ENCODE peak calls at places on chromosomes 13 and 19, in eight cellular contexts. S is hepatic stellate cell; I is BJ; Z is stimulated activated CD4-positive, alpha-beta T cell treated with anti-CD3 and anti-CD28 coated beads, Interleukin-1b, Interleukin-23, amount 100 ng/mL, for 1 hour; L is sigmoid colon; A is colonic mucosa; H is adrenal gland; Q is activated T-helper 2 cell treated with anti-CD3 and anti-CD28 coated beads, Interferon-gamma antibody, Interleukin-2, Interleukin-4, amounts not matched to agents 10 μg/mL and 5 μg/mL and 100 μg/mL, durations not matched to agents 14 hours and 24 hours and 36 hours. N is an unnamed sample.

GRCh38 chr13:93248627-93249047 is 22.0 kb downstream of the GPC6 start:
- DNase-seq in S (no peak), I (no peak), Z (no peak), L (no peak), A (no peak), H (peak), Q (no peak), N (no peak)

GRCh38 chr19:6772028-6772865 is at the start of gene VAV1:
- DNase-seq in S (no peak), I (no peak), Z (peak), L (no peak), A (peak), H (no peak), Q (peak), N (no peak)

GRCh38 chr19:46288896-46289588 is 7.8 kb upstream of the HIF3A start:
- DNase-seq in S (peak), I (peak), Z (no peak), L (peak), A (no peak), H (peak), Q (no peak), N (peak)

GRCh38 chr19:3637621-3638020 is 11.0 kb upstream of the CACTIN start:
- DNase-seq in S (no peak), I (no peak), Z (no peak), L (no peak), A (no peak), H (no peak), Q (no peak), N (no peak)

GRCh38 chr13:80362488-80362887 is 21.6 kb upstream of the SPRY2 start:
- DNase-seq in S (no peak), I (no peak), Z (no peak), L (no peak), A (peak), H (no peak), Q (no peak), N (no peak)

GRCh38 chr19:9645466-9645865 is 24.4 kb upstream of the ZNF561 start:
- DNase-seq in S (no peak), I (no peak), Z (no peak), L (no peak), A (no peak), H (no peak), Q (no peak), N (no peak)

GRCh38 chr19:46474211-46474610 is 2.8 kb upstream of the PNMA8A start:
- DNase-seq in S (no peak), I (no peak), Z (no peak), L (no peak), A (no peak), H (no peak), Q (no peak), N (no peak)

GRCh38 chr13:98451676-98452105 is 125.2 kb downstream of the STK24 start:
- DNase-seq in S (no peak), I (no peak), Z (no peak), L (peak), A (no peak), H (no peak), Q (no peak), N (no peak)

GRCh38 chr13:41802684-41803554 is 158.0 kb downstream of the VWA8 start:
- DNase-seq in S (no peak), I (peak), Z (no peak), L (no peak), A (no peak), H (no peak), Q (no peak), N (no peak)

GRCh38 chr19:35858311-35858710 is 1.6 kb downstream of the KIRREL2 start:
- DNase-seq in S (no peak), I (no peak), Z (no peak), L (no peak), A (no peak), H (no peak), Q (no peak), N (no peak)

GRCh38 chr13:64239372-64239771 is 2823.7 kb upstream of the PCDH20 start:
- DNase-seq in S (peak), I (peak), Z (no peak), L (no peak), A (no peak), H (no peak), Q (no peak), N (peak)

GRCh38 chr13:39766464-39767167 is 111.2 kb downstream of the COG6 start:
- DNase-seq in S (no peak), I (no peak), Z (no peak), L (no peak), A (no peak), H (no peak), Q (no peak), N (no peak)

GRCh38 chr13:78241278-78241919 is 322.8 kb upstream of the EDNRB start:
- DNase-seq in S (peak), I (no peak), Z (no peak), L (no peak), A (peak), H (peak), Q (no peak), N (peak)

GRCh38 chr19:2423913-2424685 is 3.3 kb downstream of the TIMM13 start:
- DNase-seq in S (no peak), I (no peak), Z (no peak), L (no peak), A (no peak), H (no peak), Q (no peak), N (no peak)

GRCh38 chr13:93982189-93982918 is 497.1 kb downstream of the DCT start:
- DNase-seq in S (no peak), I (no peak), Z (no peak), L (no peak), A (no peak), H (no peak), Q (no peak), N (no peak)

GRCh38 chr19:14434157-14434501 is 1.0 kb downstream of the PKN1 start:
- DNase-seq in S (no peak), I (no peak), Z (no peak), L (no peak), A (peak), H (peak), Q (no peak), N (peak)

GRCh38 chr13:27578121-27579030 is 42.0 kb downstream of the LNX2 start:
- DNase-seq in S (peak), I (no peak), Z (no peak), L (no peak), A (no peak), H (no peak), Q (no peak), N (peak)

GRCh38 chr19:19628499-19629134 is 597 bp upstream of the LPAR2 start:
- DNase-seq in S (no peak), I (no peak), Z (no peak), L (no peak), A (peak), H (peak), Q (no peak), N (peak)

GRCh38 chr13:43626994-43627393 is 159.8 kb downstream of the ENOX1 start:
- DNase-seq in S (no peak), I (no peak), Z (no peak), L (no peak), A (no peak), H (no peak), Q (no peak), N (no peak)

GRCh38 chr13:102800145-102801041 is 1.5 kb downstream of the BIVM start:
- DNase-seq in S (peak), I (no peak), Z (peak), L (peak), A (peak), H (peak), Q (peak), N (peak)

GRCh38 chr19:46783670-46784069 is 4.7 kb downstream of the SLC1A5 start:
- DNase-seq in S (no peak), I (no peak), Z (no peak), L (no peak), A (no peak), H (no peak), Q (no peak), N (no peak)

GRCh38 chr13:99505814-99506269 is 4.6 kb downstream of the TM9SF2 start:
- DNase-seq in S (peak), I (no peak), Z (no peak), L (no peak), A (no peak), H (no peak), Q (no peak), N (peak)

GRCh38 chr19:7679017-7679720 is 1.5 kb upstream of the TRAPPC5 start:
- DNase-seq in S (no peak), I (no peak), Z (peak), L (no peak), A (no peak), H (peak), Q (peak), N (no peak)

GRCh38 chr13:50353651-50354415 is 338.6 kb downstream of the KCNRG start:
- DNase-seq in S (no peak), I (no peak), Z (no peak), L (no peak), A (no peak), H (no peak), Q (no peak), N (no peak)

GRCh38 chr19:34888091-34888490 is 38.6 kb upstream of the ZNF30 start:
- DNase-seq in S (no peak), I (no peak), Z (no peak), L (no peak), A (no peak), H (no peak), Q (no peak), N (no peak)

GRCh38 chr13:93956416-93956815 is 523.1 kb downstream of the DCT start:
- DNase-seq in S (no peak), I (no peak), Z (no peak), L (no peak), A (no peak), H (no peak), Q (no peak), N (no peak)

GRCh38 chr19:23093832-23094231 is 23.0 kb upstream of the ZNF730 start:
- DNase-seq in S (no peak), I (no peak), Z (no peak), L (no peak), A (no peak), H (no peak), Q (no peak), N (no peak)

GRCh38 chr13:32840840-32841713 is 175.1 kb upstream of the KL start:
- DNase-seq in S (no peak), I (no peak), Z (no peak), L (no peak), A (no peak), H (no peak), Q (no peak), N (no peak)

GRCh38 chr19:3575260-3575741 is 2.6 kb downstream of the HMG20B start:
- DNase-seq in S (no peak), I (no peak), Z (no peak), L (no peak), A (peak), H (no peak), Q (no peak), N (no peak)

GRCh38 chr19:12723643-12724426 is at the start of gene TNPO2:
- DNase-seq in S (peak), I (no peak), Z (no peak), L (peak), A (peak), H (peak), Q (peak), N (peak)

GRCh38 chr13:20411638-20412342 is 113.9 kb downstream of the CRYL1 start:
- DNase-seq in S (no peak), I (no peak), Z (no peak), L (no peak), A (no peak), H (no peak), Q (peak), N (no peak)

GRCh38 chr19:4277051-4277700 is 1.9 kb upstream of the SHD start:
- DNase-seq in S (no peak), I (no peak), Z (no peak), L (no peak), A (no peak), H (no peak), Q (no peak), N (no peak)

GRCh38 chr13:52006491-52007245 is 4.6 kb downstream of the ATP7B start:
- DNase-seq in S (no peak), I (no peak), Z (no peak), L (no peak), A (no peak), H (no peak), Q (no peak), N (no peak)

GRCh38 chr19:47229674-47230121 is 1.3 kb downstream of the BBC3 start:
- DNase-seq in S (no peak), I (no peak), Z (no peak), L (no peak), A (peak), H (peak), Q (no peak), N (peak)

GRCh38 chr19:47363758-47364529 is 14.8 kb downstream of the DHX34 start:
- DNase-seq in S (no peak), I (no peak), Z (no peak), L (no peak), A (no peak), H (no peak), Q (no peak), N (no peak)

GRCh38 chr19:4051175-4052101 is 15.3 kb downstream of the ZBTB7A start:
- DNase-seq in S (peak), I (no peak), Z (no peak), L (no peak), A (peak), H (no peak), Q (no peak), N (no peak)

GRCh38 chr19:2207991-2208860 is 27.9 kb downstream of the PLEKHJ1 start:
- DNase-seq in S (peak), I (peak), Z (no peak), L (peak), A (peak), H (peak), Q (no peak), N (no peak)